ENCODE peak calls at places on chromosome 19, in four cellular contexts. S is GM18507, G is mucosa of gallbladder, T is NCI-H82. X is an unnamed sample.

GRCh38 chr19:38201731-38202130 is 22.3 kb downstream of the DPF1 start:
- DNase-seq in T (no peak), G (no peak), S (no peak), X (no peak)

GRCh38 chr19:29193116-29193515 is 19.8 kb downstream of the UQCRFS1 start:
- DNase-seq in T (no peak), S (no peak), G (no peak), X (no peak)

GRCh38 chr19:1945899-1946298 is 4.9 kb downstream of the CSNK1G2 start:
- DNase-seq in G (no peak), S (no peak), T (peak), X (peak)

GRCh38 chr19:11377756-11378155 is 3.3 kb downstream of the SWSAP1 start:
- DNase-seq in T (no peak), S (no peak), G (no peak), X (no peak)

GRCh38 chr19:9306443-9306842 is 3.2 kb downstream of the ZNF699 start:
- DNase-seq in G (no peak), T (no peak), S (no peak), X (no peak)

GRCh38 chr19:1291761-1292418 is 6.2 kb downstream of the EFNA2 start:
- DNase-seq in T (no peak), S (peak), G (no peak), X (peak)

GRCh38 chr19:33674575-33675367 is 53.0 kb downstream of the CHST8 start:
- DNase-seq in T (peak), G (no peak), S (no peak), X (no peak)

GRCh38 chr19:34362679-34363069 is 2.3 kb upstream of the GPI start:
- DNase-seq in T (no peak), S (no peak), G (no peak), X (no peak)

GRCh38 chr19:14835011-14835410 is at the start of the genes OR7A5 and OR7C1:
- DNase-seq in S (no peak), T (no peak), G (no peak), X (no peak)

GRCh38 chr19:13169769-13170168 is 19.6 kb downstream of the IER2 start:
- DNase-seq in T (no peak), S (no peak), G (peak), X (no peak)

GRCh38 chr19:38070573-38070972 is 153.4 kb downstream of the DPF1 start:
- DNase-seq in S (no peak), G (peak), T (no peak), X (no peak)

GRCh38 chr19:36265064-36265463 is 50.2 kb downstream of the ZNF146 start:
- DNase-seq in T (no peak), S (no peak), G (no peak), X (no peak)

GRCh38 chr19:18282788-18283141 is 1.3 kb upstream of the JUND start:
- DNase-seq in S (no peak), T (peak), G (no peak), X (no peak)

GRCh38 chr19:49588370-49589122 is 2.4 kb upstream of the PRR12 start:
- DNase-seq in S (no peak), G (no peak), T (peak), X (no peak)

GRCh38 chr19:277581-278165 is 13.5 kb downstream of the PLPP2 start:
- DNase-seq in T (no peak), G (no peak), S (no peak), X (no peak)

GRCh38 chr19:13764101-13764807 is at the start of gene MRI1:
- DNase-seq in T (peak), S (peak), G (peak), X (peak)

GRCh38 chr19:35031072-35031881 is 1.0 kb downstream of the SCN1B start:
- DNase-seq in G (no peak), S (no peak), T (peak), X (no peak)